ENCODE peak calls at places on chromosomes 5 and 9, in seven cellular contexts. V, P, B, D, M, I and H are unnamed samples.

GRCh38 chr5:112420111-112420864 is 1.2 kb upstream of the EPB41L4A start:
- DNase-seq in V (peak; percentile 30), P (no peak), B (peak; percentile 62), D (peak; percentile 87), M (peak; percentile 88), I (peak; percentile 88), H (peak; percentile 83)

GRCh38 chr9:82934949-82935348 is 128.0 kb downstream of the RASEF start:
- DNase-seq in V (no peak), P (peak; percentile 22), B (peak; percentile 52), D (no peak), M (no peak), I (no peak), H (no peak)

GRCh38 chr9:108473209-108474112 is 382.3 kb downstream of the ACTL7B start:
- DNase-seq in V (no peak), P (no peak), B (peak; percentile 91), D (no peak), M (no peak), I (no peak), H (no peak)

GRCh38 chr5:34660444-34660843 is 4.3 kb downstream of the RAI14 start:
- DNase-seq in V (no peak), P (no peak), B (peak; percentile 84), D (no peak), M (no peak), I (no peak), H (no peak)

GRCh38 chr5:152599096-152599495 is 194.0 kb upstream of the NMUR2 start:
- DNase-seq in V (no peak), P (no peak), B (no peak), D (no peak), M (no peak), I (no peak), H (no peak)

GRCh38 chr9:99253134-99253533 is 31.1 kb downstream of the SEC61B start:
- DNase-seq in V (no peak), P (no peak), B (no peak), D (no peak), M (no peak), I (no peak), H (no peak)

GRCh38 chr5:179258001-179258921 is 87.0 kb downstream of the ADAMTS2 start:
- DNase-seq in V (no peak), P (no peak), B (no peak), D (no peak), M (peak; percentile 62), I (peak; percentile 17), H (peak; percentile 6)

GRCh38 chr5:124043456-124043855 is 531.5 kb downstream of the CSNK1G3 start:
- DNase-seq in V (no peak), P (peak; percentile 13), B (no peak), D (no peak), M (no peak), I (no peak), H (no peak)

GRCh38 chr9:99445920-99446319 is 223.8 kb downstream of the SEC61B start:
- DNase-seq in V (no peak), P (no peak), B (peak; percentile 26), D (no peak), M (no peak), I (no peak), H (no peak)

GRCh38 chr9:14978022-14979000 is 68.1 kb upstream of the FREM1 start:
- DNase-seq in V (no peak), P (no peak), B (no peak), D (no peak), M (no peak), I (no peak), H (no peak)

GRCh38 chr9:90523953-90524352 is 118.7 kb downstream of the DIRAS2 start:
- DNase-seq in V (no peak), P (no peak), B (no peak), D (no peak), M (no peak), I (no peak), H (no peak)

GRCh38 chr5:143010335-143010734 is 240.2 kb downstream of the ARHGAP26 start:
- DNase-seq in V (no peak), P (no peak), B (no peak), D (no peak), M (no peak), I (no peak), H (no peak)

DNA sequence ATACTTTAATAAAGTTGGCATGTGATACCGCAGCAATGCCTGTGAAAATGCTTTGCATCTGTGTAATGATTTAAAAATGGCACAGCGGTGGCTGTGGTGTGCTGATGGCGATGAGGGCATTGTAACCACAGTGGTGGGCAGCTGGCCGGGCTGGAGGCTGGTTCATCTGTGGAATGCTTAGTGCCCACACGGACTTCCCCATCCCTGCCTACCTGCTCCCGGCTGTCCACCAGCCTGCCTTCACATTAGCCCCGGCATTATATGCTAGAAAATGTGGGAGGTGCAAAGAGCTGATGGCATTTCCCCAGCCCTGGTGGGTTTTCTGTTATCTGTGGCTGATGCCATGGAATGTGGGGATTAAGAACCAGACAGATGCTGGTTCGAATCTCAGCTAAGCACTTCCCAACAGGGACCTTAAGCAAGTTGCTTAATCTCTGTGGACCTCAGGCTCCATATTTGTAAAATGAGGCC is 2.9 kb upstream of the NDST1 start:
- DNase-seq in V (no peak), P (no peak), B (peak; percentile 35), D (no peak), M (no peak), I (no peak), H (no peak)
- H3K4me1 ChIP-seq in V (no peaks in the 10 kb centered on the region), P (peaks cover 29% of the 10 kb centered on the region), B (peaks cover 85% of the 10 kb centered on the region), D (peaks cover 59% of the 10 kb centered on the region), M (no peaks in the 10 kb centered on the region), I (peaks cover 98% of the 10 kb centered on the region), H (no peaks in the 10 kb centered on the region)

GRCh38 chr5:140631831-140632365 is 1.1 kb downstream of the CD14 start:
- DNase-seq in V (no peak), P (no peak), B (no peak), D (no peak), M (no peak), I (no peak), H (no peak)
- H3K4me3 ChIP-seq in V (peak overlapping the region; percentile 74), P (no peak overlapping the region), B (peak overlapping the region; percentile 76), D (peak overlapping the region; percentile 68), M (peak overlapping the region; percentile 57), I (peak overlapping the region; percentile 63), H (no peak overlapping the region)

DNA sequence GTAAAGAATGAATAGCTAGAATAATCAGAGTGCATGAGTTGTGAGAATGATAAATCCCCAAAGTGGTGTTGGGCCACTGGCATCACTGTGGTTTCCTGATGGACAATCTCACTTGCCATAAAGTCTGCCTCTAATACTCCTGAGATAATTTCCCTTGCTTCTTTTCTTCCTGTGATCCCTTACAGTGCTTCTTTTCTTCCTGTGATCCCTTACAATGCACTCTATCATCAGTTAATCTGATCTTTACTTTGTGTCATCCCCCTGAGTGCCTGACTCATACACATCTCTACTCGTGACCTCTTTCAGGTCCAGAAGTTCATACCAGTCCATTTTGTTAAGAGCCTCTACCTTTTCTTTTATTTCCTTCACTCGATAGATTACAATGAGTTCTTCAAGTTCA is 418.3 kb downstream of the HCN1 start:
- DNase-seq in V (no peak), P (no peak), B (no peak), D (no peak), M (no peak), I (no peak), H (no peak)
- H3K9me3 ChIP-seq in V (no peaks in the 10 kb centered on the region), P (peaks cover 4% of the 10 kb centered on the region), B (no peaks in the 10 kb centered on the region), D (no peaks in the 10 kb centered on the region), M (no peaks in the 10 kb centered on the region), I (no peaks in the 10 kb centered on the region), H (no peaks in the 10 kb centered on the region)

DNA sequence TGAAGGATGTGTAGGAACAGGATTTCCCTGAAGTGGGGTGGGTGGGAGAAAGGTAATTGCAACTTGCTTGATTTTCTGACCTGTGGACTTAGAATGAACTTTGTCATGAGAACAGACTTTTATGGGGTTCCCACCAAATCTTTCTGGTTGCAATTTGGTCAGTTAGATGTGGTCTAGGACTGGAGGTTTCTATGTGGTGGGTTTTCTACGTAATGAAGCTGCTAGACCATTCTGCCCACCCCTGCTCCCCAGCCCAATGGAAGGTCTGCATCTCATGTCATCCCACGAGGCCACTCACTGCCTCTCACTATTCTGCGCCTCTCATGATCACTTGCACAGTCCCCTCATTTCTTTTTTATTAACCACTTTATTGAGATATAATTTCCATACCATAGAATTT is 37.9 kb upstream of the GZMA start:
- DNase-seq in V (no peak), P (no peak), B (no peak), D (no peak), M (no peak), I (no peak), H (no peak)
- H3K4me1 ChIP-seq in V (peaks cover 37% of the 10 kb centered on the region), P (no peaks in the 10 kb centered on the region), B (peaks cover 7% of the 10 kb centered on the region), D (no peaks in the 10 kb centered on the region), M (no peaks in the 10 kb centered on the region), I (no peaks in the 10 kb centered on the region), H (no peaks in the 10 kb centered on the region)

DNA sequence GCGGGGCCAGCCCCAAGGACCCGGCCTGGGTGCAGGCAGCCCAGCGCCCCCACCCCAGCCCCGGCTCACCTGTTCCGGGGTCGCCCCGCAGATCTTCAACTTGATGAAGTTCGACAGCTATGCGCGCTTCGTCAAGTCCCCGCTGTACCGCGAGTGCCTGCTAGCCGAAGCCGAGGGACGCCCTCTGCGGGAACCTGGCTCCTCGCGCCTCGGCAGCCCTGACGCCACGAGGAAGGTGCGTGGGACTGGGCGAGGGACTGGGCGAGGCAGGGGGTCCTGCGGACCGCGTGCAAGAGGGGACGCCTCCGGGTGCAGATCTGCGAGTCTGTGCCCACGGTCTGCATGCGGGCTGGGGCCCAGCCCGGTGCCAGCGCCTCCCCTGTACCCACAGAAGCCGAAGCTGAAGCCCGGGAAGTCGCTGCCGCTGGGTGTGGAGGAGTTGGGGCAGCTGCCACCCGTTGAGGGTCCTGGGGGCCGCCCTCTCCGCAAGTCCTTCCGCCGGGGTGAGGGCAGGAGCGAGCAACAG is 9.7 kb downstream of the RGS14 start:
- DNase-seq in V (no peak), P (no peak), B (no peak), D (no peak), M (no peak), I (no peak), H (no peak)
- H3K4me3 ChIP-seq in V (no peak overlapping the region), P (peak overlapping the region; percentile 46), B (peak overlapping the region; percentile 80), D (peak overlapping the region; percentile 60), M (peak overlapping the region; percentile 48), I (peak overlapping the region; percentile 53), H (no peak overlapping the region)

GRCh38 chr9:8036914-8037524 is 237.4 kb upstream of the DMAC1 start:
- DNase-seq in V (no peak), P (no peak), B (no peak), D (no peak), M (no peak), I (no peak), H (peak; percentile 8)

DNA sequence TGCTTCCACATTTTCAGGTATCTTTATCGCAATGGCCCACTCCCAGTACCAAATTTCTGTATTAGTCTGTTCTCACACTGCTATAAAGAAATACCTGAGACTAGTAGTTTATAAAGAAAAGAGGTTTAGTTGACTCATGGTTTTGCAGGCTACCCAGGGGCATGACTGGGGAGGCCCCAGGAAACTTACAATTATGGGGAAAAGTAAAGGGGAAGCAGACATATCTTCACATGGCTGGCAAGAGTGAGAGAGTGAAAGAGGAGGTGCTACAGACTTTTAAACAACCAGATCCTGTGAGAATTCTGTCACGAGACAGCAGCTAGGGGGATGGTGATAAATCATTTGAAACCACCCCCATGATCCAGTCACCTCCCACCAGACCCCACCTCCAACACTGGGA is 238.2 kb upstream of the DMAC1 start:
- DNase-seq in V (no peak), P (no peak), B (no peak), D (no peak), M (no peak), I (no peak), H (no peak)
- H3K9me3 ChIP-seq in V (no peaks in the 10 kb centered on the region), P (peaks cover 23% of the 10 kb centered on the region), B (peaks cover 12% of the 10 kb centered on the region), D (peaks cover 43% of the 10 kb centered on the region), M (peaks cover 3% of the 10 kb centered on the region), I (peaks cover 9% of the 10 kb centered on the region), H (no peaks in the 10 kb centered on the region)